ENCODE peak calls at places on chromosomes 3 and 15, in seven cellular contexts. One of them, this sample, is unnamed.

GRCh38 chr3:139173372-139174108 is 128.8 kb upstream of the PRR23C start:
- DNase-seq in tibial artery: no peak
- DNase-seq in thoracic aorta: no peak
- DNase-seq in AG04449: no peak
- DNase-seq in A549: peak
- DNase-seq in hepatocyte: no peak
- DNase-seq in upper lobe of left lung: no peak
- DNase-seq in this sample: no peak

GRCh38 chr15:33137101-33137500 is 57.4 kb downstream of the FMN1 start:
- DNase-seq in tibial artery: no peak
- DNase-seq in thoracic aorta: no peak
- DNase-seq in AG04449: no peak
- DNase-seq in A549: no peak
- DNase-seq in hepatocyte: no peak
- DNase-seq in upper lobe of left lung: peak
- DNase-seq in this sample: no peak

GRCh38 chr3:145395421-145395820 is 765.6 kb downstream of the PLOD2 start:
- DNase-seq in tibial artery: no peak
- DNase-seq in thoracic aorta: no peak
- DNase-seq in AG04449: no peak
- DNase-seq in A549: no peak
- DNase-seq in hepatocyte: no peak
- DNase-seq in upper lobe of left lung: no peak
- DNase-seq in this sample: no peak

GRCh38 chr3:126310816-126311215 is 46.4 kb downstream of the KLF15 start:
- DNase-seq in tibial artery: no peak
- DNase-seq in thoracic aorta: no peak
- DNase-seq in AG04449: no peak
- DNase-seq in A549: no peak
- DNase-seq in hepatocyte: no peak
- DNase-seq in upper lobe of left lung: no peak
- DNase-seq in this sample: no peak

GRCh38 chr3:154538566-154539360 is 108.8 kb upstream of the GPR149 start:
- DNase-seq in tibial artery: no peak
- DNase-seq in thoracic aorta: no peak
- DNase-seq in AG04449: no peak
- DNase-seq in A549: no peak
- DNase-seq in hepatocyte: no peak
- DNase-seq in upper lobe of left lung: no peak
- DNase-seq in this sample: no peak

GRCh38 chr15:49848824-49849209 is 228.0 kb downstream of the DTWD1 start:
- DNase-seq in tibial artery: no peak
- DNase-seq in thoracic aorta: no peak
- DNase-seq in AG04449: no peak
- DNase-seq in A549: no peak
- DNase-seq in hepatocyte: no peak
- DNase-seq in upper lobe of left lung: no peak
- DNase-seq in this sample: no peak

GRCh38 chr15:70569718-70570231 is 193.6 kb downstream of the UACA start:
- DNase-seq in tibial artery: no peak
- DNase-seq in thoracic aorta: no peak
- DNase-seq in AG04449: no peak
- DNase-seq in A549: peak
- DNase-seq in hepatocyte: peak
- DNase-seq in upper lobe of left lung: no peak
- DNase-seq in this sample: no peak

GRCh38 chr15:51349156-51349844 is 7.8 kb downstream of the GLDN start:
- DNase-seq in tibial artery: no peak
- DNase-seq in thoracic aorta: no peak
- DNase-seq in AG04449: no peak
- DNase-seq in A549: no peak
- DNase-seq in hepatocyte: no peak
- DNase-seq in upper lobe of left lung: no peak
- DNase-seq in this sample: no peak

GRCh38 chr15:69126054-69126469 is 34.4 kb upstream of the GLCE start:
- DNase-seq in tibial artery: no peak
- DNase-seq in thoracic aorta: no peak
- DNase-seq in AG04449: peak
- DNase-seq in A549: peak
- DNase-seq in hepatocyte: peak
- DNase-seq in upper lobe of left lung: peak
- DNase-seq in this sample: no peak

GRCh38 chr15:57329582-57330367 is 46.5 kb upstream of the CGNL1 start:
- DNase-seq in tibial artery: no peak
- DNase-seq in thoracic aorta: no peak
- DNase-seq in AG04449: no peak
- DNase-seq in A549: no peak
- DNase-seq in hepatocyte: no peak
- DNase-seq in upper lobe of left lung: no peak
- DNase-seq in this sample: no peak

GRCh38 chr3:78660958-78661357 is 1106.8 kb downstream of the ROBO1 start:
- DNase-seq in tibial artery: no peak
- DNase-seq in thoracic aorta: no peak
- DNase-seq in AG04449: no peak
- DNase-seq in A549: no peak
- DNase-seq in hepatocyte: no peak
- DNase-seq in upper lobe of left lung: no peak
- DNase-seq in this sample: no peak

GRCh38 chr15:82539690-82540054 is 585 bp downstream of the RPS17 start:
- DNase-seq in tibial artery: no peak
- DNase-seq in thoracic aorta: no peak
- DNase-seq in AG04449: no peak
- DNase-seq in A549: no peak
- DNase-seq in hepatocyte: peak
- DNase-seq in upper lobe of left lung: no peak
- DNase-seq in this sample: no peak

GRCh38 chr15:70382762-70383458 is 285.2 kb upstream of the TLE3 start:
- DNase-seq in tibial artery: no peak
- DNase-seq in thoracic aorta: no peak
- DNase-seq in AG04449: no peak
- DNase-seq in A549: no peak
- DNase-seq in hepatocyte: no peak
- DNase-seq in upper lobe of left lung: no peak
- DNase-seq in this sample: no peak

GRCh38 chr3:97994328-97994945 is 22.2 kb upstream of the RIOX2 start:
- DNase-seq in tibial artery: no peak
- DNase-seq in thoracic aorta: no peak
- DNase-seq in AG04449: no peak
- DNase-seq in A549: no peak
- DNase-seq in hepatocyte: no peak
- DNase-seq in upper lobe of left lung: no peak
- DNase-seq in this sample: no peak

GRCh38 chr3:106004841-106005240 is 136.0 kb upstream of the CBLB start:
- DNase-seq in tibial artery: no peak
- DNase-seq in thoracic aorta: no peak
- DNase-seq in AG04449: no peak
- DNase-seq in A549: no peak
- DNase-seq in hepatocyte: no peak
- DNase-seq in upper lobe of left lung: no peak
- DNase-seq in this sample: no peak

GRCh38 chr3:106006571-106006970 is 137.8 kb upstream of the CBLB start:
- DNase-seq in tibial artery: no peak
- DNase-seq in thoracic aorta: no peak
- DNase-seq in AG04449: no peak
- DNase-seq in A549: no peak
- DNase-seq in hepatocyte: no peak
- DNase-seq in upper lobe of left lung: no peak
- DNase-seq in this sample: no peak

GRCh38 chr3:106006001-106006400 is 137.2 kb upstream of the CBLB start:
- DNase-seq in tibial artery: no peak
- DNase-seq in thoracic aorta: no peak
- DNase-seq in AG04449: no peak
- DNase-seq in A549: no peak
- DNase-seq in hepatocyte: no peak
- DNase-seq in upper lobe of left lung: no peak
- DNase-seq in this sample: no peak

GRCh38 chr3:106001923-106002322 is 133.1 kb upstream of the CBLB start:
- DNase-seq in tibial artery: no peak
- DNase-seq in thoracic aorta: no peak
- DNase-seq in AG04449: no peak
- DNase-seq in A549: no peak
- DNase-seq in hepatocyte: no peak
- DNase-seq in upper lobe of left lung: no peak
- DNase-seq in this sample: no peak

DNA sequence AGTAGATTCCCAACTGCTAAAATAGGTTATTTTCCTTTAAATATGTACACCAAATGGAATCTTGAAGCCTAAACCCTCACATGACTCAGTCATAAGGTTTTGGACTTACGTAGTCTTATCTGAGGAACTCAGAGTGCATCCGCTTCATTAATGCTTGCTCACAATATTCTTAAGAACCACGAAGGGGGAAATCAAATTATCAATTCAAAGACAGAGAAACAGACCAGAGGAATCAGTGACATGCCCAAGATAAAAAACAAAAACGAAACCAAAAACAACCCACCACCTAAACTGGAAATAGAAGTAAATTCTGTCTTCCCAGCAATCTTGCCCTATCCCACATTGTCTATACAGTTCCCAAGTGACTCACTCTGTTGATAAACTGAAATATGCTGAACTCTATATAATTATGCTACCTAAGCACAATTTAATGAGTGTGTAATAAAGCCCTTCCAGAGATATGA is 135.4 kb upstream of the CBLB start:
- DNase-seq in tibial artery: no peak
- DNase-seq in thoracic aorta: no peak
- DNase-seq in AG04449: peak
- DNase-seq in A549: peak
- DNase-seq in hepatocyte: peak
- DNase-seq in upper lobe of left lung: no peak
- DNase-seq in this sample: no peak
- H3K4me3 ChIP-seq in tibial artery: peak
- H3K4me3 ChIP-seq in thoracic aorta: peak
- H3K4me3 ChIP-seq in AG04449: peak
- H3K4me3 ChIP-seq in A549: peak
- H3K4me3 ChIP-seq in hepatocyte: no peak
- H3K4me3 ChIP-seq in upper lobe of left lung: peak
- H3K4me3 ChIP-seq in this sample: peak

GRCh38 chr15:43824302-43825246 is at the start of gene MFAP1:
- DNase-seq in tibial artery: peak
- DNase-seq in thoracic aorta: peak
- DNase-seq in AG04449: peak
- DNase-seq in A549: peak
- DNase-seq in hepatocyte: peak
- DNase-seq in upper lobe of left lung: peak
- DNase-seq in this sample: peak

GRCh38 chr15:43826029-43826507 is 734 bp upstream of the WDR76 start:
- DNase-seq in tibial artery: no peak
- DNase-seq in thoracic aorta: no peak
- DNase-seq in AG04449: no peak
- DNase-seq in A549: no peak
- DNase-seq in hepatocyte: no peak
- DNase-seq in upper lobe of left lung: no peak
- DNase-seq in this sample: no peak

DNA sequence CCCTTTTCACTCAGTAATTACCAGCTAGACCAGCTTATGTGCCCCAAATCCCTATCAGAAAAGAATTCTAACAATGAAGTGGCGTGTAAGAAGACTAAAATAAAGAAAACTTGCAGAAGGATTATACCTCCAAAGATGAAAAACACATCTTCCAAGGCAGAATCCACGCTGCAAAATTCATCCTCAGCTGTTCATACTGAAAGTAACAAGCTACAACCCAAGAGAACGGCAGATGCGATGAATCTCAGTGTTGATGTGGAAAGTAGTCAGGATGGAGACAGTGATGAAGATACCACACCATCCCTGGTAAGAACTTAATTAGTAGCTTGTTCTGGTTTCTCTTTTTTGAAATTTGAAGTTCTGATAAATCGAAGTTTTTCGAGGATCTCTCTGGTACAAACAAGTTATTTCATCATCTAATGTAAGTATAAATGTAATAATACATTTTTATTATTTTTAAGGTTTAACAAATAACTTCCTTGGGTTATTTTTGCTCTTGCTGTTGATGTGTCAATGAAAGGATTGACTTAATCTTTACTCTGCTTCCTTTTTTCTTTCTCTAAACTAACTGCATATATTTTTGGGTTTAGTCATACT is 1.4 kb downstream of the WDR76 start:
- DNase-seq in tibial artery: no peak
- DNase-seq in thoracic aorta: no peak
- DNase-seq in AG04449: no peak
- DNase-seq in A549: no peak
- DNase-seq in hepatocyte: no peak
- DNase-seq in upper lobe of left lung: no peak
- DNase-seq in this sample: no peak
- H3K4me3 ChIP-seq in tibial artery: no peak
- H3K4me3 ChIP-seq in thoracic aorta: peak
- H3K4me3 ChIP-seq in AG04449: peak
- H3K4me3 ChIP-seq in A549: peak
- H3K4me3 ChIP-seq in hepatocyte: no peak
- H3K4me3 ChIP-seq in upper lobe of left lung: peak
- H3K4me3 ChIP-seq in this sample: peak

DNA sequence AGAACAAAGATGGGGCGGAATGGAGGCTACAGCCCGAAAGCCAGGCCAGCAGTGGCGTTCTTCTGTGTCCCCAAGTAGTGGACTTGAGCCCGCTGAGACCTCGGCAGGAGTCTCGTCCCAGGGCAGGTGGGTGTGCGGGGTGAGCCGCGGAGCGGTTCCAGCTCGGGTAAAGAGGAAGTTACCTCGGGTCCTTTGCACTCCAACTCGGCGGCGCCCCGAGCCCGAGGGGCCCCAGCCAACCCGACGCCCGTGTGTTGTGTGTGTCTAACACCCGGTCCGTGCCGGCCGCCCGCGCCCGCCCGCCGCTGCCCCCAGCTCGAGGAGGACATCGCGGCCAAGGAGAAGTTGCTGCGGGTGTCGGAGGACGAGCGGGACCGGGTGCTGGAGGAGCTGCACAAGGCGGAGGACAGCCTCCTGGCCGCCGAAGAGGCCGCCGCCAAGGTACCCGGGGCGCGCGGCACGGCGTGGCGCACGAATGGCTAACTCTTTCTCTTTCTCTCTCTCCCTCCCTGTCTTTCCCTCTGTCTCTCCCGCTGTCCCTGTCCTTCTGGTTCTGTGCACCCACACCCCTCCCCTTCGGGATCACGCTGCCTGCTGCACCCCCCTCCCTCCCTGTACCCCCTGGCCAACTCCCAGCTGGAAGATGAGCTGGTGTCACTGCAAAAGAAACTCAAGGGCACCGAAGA is 987 bp downstream of the TPM1 start:
- DNase-seq in tibial artery: no peak
- DNase-seq in thoracic aorta: no peak
- DNase-seq in AG04449: no peak
- DNase-seq in A549: no peak
- DNase-seq in hepatocyte: peak
- DNase-seq in upper lobe of left lung: peak
- DNase-seq in this sample: no peak
- H3K4me3 ChIP-seq in tibial artery: peak
- H3K4me3 ChIP-seq in thoracic aorta: peak
- H3K4me3 ChIP-seq in AG04449: peak
- H3K4me3 ChIP-seq in A549: peak
- H3K4me3 ChIP-seq in hepatocyte: peak
- H3K4me3 ChIP-seq in upper lobe of left lung: peak
- H3K4me3 ChIP-seq in this sample: no peak

GRCh38 chr15:74425634-74426033 is 8.1 kb downstream of the SEMA7A start:
- DNase-seq in tibial artery: no peak
- DNase-seq in thoracic aorta: no peak
- DNase-seq in AG04449: no peak
- DNase-seq in A549: no peak
- DNase-seq in hepatocyte: no peak
- DNase-seq in upper lobe of left lung: no peak
- DNase-seq in this sample: no peak
- H3K4me3 ChIP-seq in tibial artery: no peak
- H3K4me3 ChIP-seq in thoracic aorta: no peak
- H3K4me3 ChIP-seq in AG04449: no peak
- H3K4me3 ChIP-seq in A549: no peak
- H3K4me3 ChIP-seq in hepatocyte: no peak
- H3K4me3 ChIP-seq in upper lobe of left lung: no peak
- H3K4me3 ChIP-seq in this sample: no peak